ENCODE peak calls at places on chromosome 1, in ten cellular contexts. V, X, B, L, U, N, G, A, R and S are unnamed samples.

GRCh38 chr1:19312782-19313635 is 883 bp downstream of the SLC66A1 start:
- DNase-seq in V (no peak), X (no peak), B (no peak), L (no peak), U (no peak), N (no peak), G (no peak), A (no peak), R (peak), S (no peak)

GRCh38 chr1:7975212-7975865 is 13.8 kb downstream of the PARK7 start:
- DNase-seq in V (peak), X (peak), B (peak), L (peak), U (peak), N (peak), G (peak), A (peak), R (peak), S (peak)

GRCh38 chr1:205188132-205188531 is 23.4 kb downstream of the DSTYK start:
- DNase-seq in V (no peak), X (no peak), B (peak), L (peak), U (no peak), N (no peak), G (no peak), A (no peak), R (no peak), S (no peak)

GRCh38 chr1:215566556-215567490 is at the start of gene KCTD3:
- DNase-seq in V (peak), X (peak), B (peak), L (peak), U (peak), N (peak), G (peak), A (peak), R (peak), S (peak)

GRCh38 chr1:1554550-1554925 is 14.1 kb upstream of the TMEM240 start:
- DNase-seq in V (no peak), X (no peak), B (no peak), L (no peak), U (no peak), N (no peak), G (no peak), A (no peak), R (no peak), S (no peak)

GRCh38 chr1:76547916-76548315 is 319.4 kb upstream of the ST6GALNAC5 start:
- DNase-seq in V (no peak), X (no peak), B (peak), L (no peak), U (no peak), N (no peak), G (no peak), A (no peak), R (no peak), S (no peak)

GRCh38 chr1:1237874-1238701 is 6.1 kb downstream of the B3GALT6 start:
- DNase-seq in V (no peak), X (no peak), B (no peak), L (no peak), U (no peak), N (no peak), G (peak), A (no peak), R (peak), S (no peak)

GRCh38 chr1:214498030-214498429 is 53.4 kb downstream of the PTPN14 start:
- DNase-seq in V (no peak), X (no peak), B (no peak), L (no peak), U (no peak), N (no peak), G (no peak), A (no peak), R (no peak), S (no peak)

GRCh38 chr1:6136516-6137220 is 43.5 kb downstream of the CHD5 start:
- DNase-seq in V (no peak), X (no peak), B (no peak), L (no peak), U (no peak), N (no peak), G (no peak), A (no peak), R (no peak), S (no peak)

GRCh38 chr1:206478746-206479145 is 8.5 kb downstream of the IKBKE start:
- DNase-seq in V (no peak), X (no peak), B (no peak), L (no peak), U (no peak), N (no peak), G (no peak), A (no peak), R (no peak), S (no peak)

GRCh38 chr1:204713541-204713940 is 28.0 kb upstream of the LRRN2 start:
- DNase-seq in V (no peak), X (no peak), B (no peak), L (no peak), U (no peak), N (no peak), G (no peak), A (no peak), R (no peak), S (no peak)

GRCh38 chr1:186307445-186307844 is 67.6 kb downstream of the TPR start:
- DNase-seq in V (no peak), X (no peak), B (no peak), L (no peak), U (no peak), N (no peak), G (no peak), A (no peak), R (no peak), S (no peak)

GRCh38 chr1:3052501-3052900 is 16.5 kb upstream of the PRDM16 start:
- DNase-seq in V (no peak), X (no peak), B (no peak), L (no peak), U (no peak), N (peak), G (no peak), A (no peak), R (no peak), S (no peak)

GRCh38 chr1:218164111-218164929 is 120.8 kb upstream of the RRP15 start:
- DNase-seq in V (peak), X (peak), B (peak), L (peak), U (no peak), N (no peak), G (peak), A (peak), R (peak), S (peak)

GRCh38 chr1:32888677-32889420 is 2.6 kb downstream of the HPCA start:
- DNase-seq in V (no peak), X (no peak), B (no peak), L (no peak), U (no peak), N (no peak), G (no peak), A (no peak), R (no peak), S (no peak)

GRCh38 chr1:151711940-151712339 is 4.7 kb downstream of the CELF3 start:
- DNase-seq in V (no peak), X (no peak), B (no peak), L (no peak), U (no peak), N (no peak), G (no peak), A (no peak), R (no peak), S (no peak)

GRCh38 chr1:207870279-207871031 is 40.5 kb downstream of the CD34 start:
- DNase-seq in V (no peak), X (no peak), B (no peak), L (no peak), U (no peak), N (no peak), G (no peak), A (no peak), R (no peak), S (no peak)

GRCh38 chr1:63931468-63931867 is 157.7 kb downstream of the ROR1 start:
- DNase-seq in V (peak), X (no peak), B (peak), L (peak), U (no peak), N (no peak), G (peak), A (no peak), R (no peak), S (no peak)

GRCh38 chr1:41613646-41614592 is 129.4 kb upstream of the EDN2 start:
- DNase-seq in V (peak), X (peak), B (peak), L (peak), U (no peak), N (no peak), G (peak), A (no peak), R (no peak), S (no peak)

GRCh38 chr1:171901245-171901644 is 59.9 kb downstream of the DNM3 start:
- DNase-seq in V (no peak), X (no peak), B (no peak), L (no peak), U (no peak), N (no peak), G (no peak), A (no peak), R (no peak), S (no peak)

GRCh38 chr1:89608627-89609338 is 24.1 kb upstream of the LRRC8C start:
- DNase-seq in V (no peak), X (no peak), B (no peak), L (no peak), U (no peak), N (no peak), G (peak), A (no peak), R (no peak), S (no peak)

GRCh38 chr1:37661401-37661800 is 26.7 kb upstream of the RSPO1 start:
- DNase-seq in V (no peak), X (no peak), B (no peak), L (no peak), U (no peak), N (no peak), G (peak), A (no peak), R (no peak), S (no peak)

GRCh38 chr1:2257245-2257627 is 29.1 kb downstream of the SKI start:
- DNase-seq in V (no peak), X (no peak), B (no peak), L (peak), U (no peak), N (no peak), G (peak), A (no peak), R (no peak), S (no peak)

GRCh38 chr1:238647877-238648276 is 738.5 kb upstream of the CHRM3 start:
- DNase-seq in V (peak), X (no peak), B (peak), L (peak), U (peak), N (no peak), G (peak), A (no peak), R (no peak), S (no peak)

GRCh38 chr1:13699510-13699909 is 478 bp upstream of the PRDM2 start:
- DNase-seq in V (peak), X (no peak), B (peak), L (peak), U (peak), N (no peak), G (no peak), A (no peak), R (no peak), S (no peak)

GRCh38 chr1:83766182-83766825 is 232.6 kb downstream of the TTLL7 start:
- DNase-seq in V (no peak), X (no peak), B (no peak), L (no peak), U (no peak), N (no peak), G (no peak), A (no peak), R (no peak), S (no peak)

GRCh38 chr1:202007703-202008489 is 2.5 kb upstream of the ELF3 start:
- DNase-seq in V (no peak), X (no peak), B (no peak), L (peak), U (no peak), N (no peak), G (peak), A (peak), R (no peak), S (no peak)

GRCh38 chr1:23539698-23540266 is 8.7 kb upstream of the E2F2 start:
- DNase-seq in V (peak), X (peak), B (peak), L (peak), U (peak), N (peak), G (peak), A (peak), R (peak), S (peak)

GRCh38 chr1:220807726-220808125 is 21.0 kb downstream of the MTARC1 start:
- DNase-seq in V (no peak), X (no peak), B (no peak), L (no peak), U (no peak), N (no peak), G (no peak), A (no peak), R (no peak), S (no peak)

GRCh38 chr1:204885288-204885711 is 14.6 kb downstream of the NFASC start:
- DNase-seq in V (no peak), X (no peak), B (no peak), L (peak), U (no peak), N (no peak), G (peak), A (no peak), R (no peak), S (no peak)

GRCh38 chr1:215583185-215583692 is 16.1 kb downstream of the KCTD3 start:
- DNase-seq in V (no peak), X (no peak), B (peak), L (no peak), U (no peak), N (no peak), G (peak), A (no peak), R (no peak), S (no peak)

GRCh38 chr1:219066631-219067349 is 106.9 kb upstream of the LYPLAL1 start:
- DNase-seq in V (peak), X (no peak), B (peak), L (peak), U (peak), N (no peak), G (peak), A (no peak), R (no peak), S (no peak)

GRCh38 chr1:236997882-236998281 is 6.4 kb downstream of the MT1HL1 start:
- DNase-seq in V (no peak), X (no peak), B (no peak), L (no peak), U (no peak), N (no peak), G (no peak), A (no peak), R (no peak), S (no peak)

GRCh38 chr1:213564215-213564659 is 423.5 kb upstream of the PROX1 start:
- DNase-seq in V (no peak), X (peak), B (no peak), L (no peak), U (no peak), N (no peak), G (peak), A (peak), R (no peak), S (no peak)

GRCh38 chr1:242219298-242219901 is 220.5 kb upstream of the MAP1LC3C start:
- DNase-seq in V (no peak), X (no peak), B (no peak), L (no peak), U (no peak), N (no peak), G (peak), A (no peak), R (no peak), S (no peak)

GRCh38 chr1:46303038-46303871 is at the start of the genes LRRC41 and UQCRH:
- DNase-seq in V (peak), X (peak), B (peak), L (peak), U (peak), N (peak), G (peak), A (peak), R (peak), S (peak)
- TF ChIP-seq CTCF in V (peak), X (no peak), B (no peak), L (peak), U (no peak), N (no peak), G (no peak), A (no peak), R (peak), S (no peak)

DNA sequence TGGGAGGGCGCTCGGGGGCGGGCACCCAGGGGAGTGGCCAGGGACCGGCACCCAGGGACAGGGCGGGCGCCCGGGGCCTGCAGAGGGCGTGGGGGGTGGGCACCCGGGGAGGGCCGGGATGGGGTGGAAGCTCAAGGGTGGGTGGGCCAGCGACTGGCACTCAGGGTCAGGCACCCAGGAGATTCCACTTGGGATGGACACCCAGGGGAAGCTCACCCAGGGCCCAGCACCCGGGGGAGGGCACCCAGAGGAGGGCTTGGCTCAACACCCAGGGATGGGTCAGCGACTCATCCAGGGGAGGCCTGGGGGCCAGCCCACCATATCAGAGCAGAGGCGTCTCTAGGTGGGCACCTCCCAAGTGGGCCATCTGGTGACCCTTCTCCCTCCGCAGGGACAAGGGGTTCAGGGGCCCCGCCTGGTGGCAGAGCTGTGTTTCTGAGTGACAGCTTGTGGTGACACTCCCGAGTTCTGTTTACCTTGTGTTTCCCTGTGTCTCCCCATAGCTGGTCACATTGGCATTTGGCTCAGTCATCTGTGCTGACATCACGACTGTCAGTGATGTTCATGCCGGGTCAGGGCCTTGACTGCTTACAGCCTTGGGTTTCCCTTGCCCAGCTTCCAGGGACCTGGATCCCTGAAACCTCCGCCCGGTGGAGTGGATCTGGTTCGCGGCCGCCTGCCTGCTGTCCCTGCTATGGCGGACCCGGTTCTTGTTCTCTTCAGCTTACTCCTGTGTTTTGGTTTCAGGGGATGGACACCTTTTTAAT is 749 bp downstream of the IBA57 start:
- DNase-seq in V (peak), X (peak), B (peak), L (peak), U (peak), N (peak), G (peak), A (peak), R (peak), S (peak)
- TF ChIP-seq CTCF in V (peak), X (peak), B (peak), L (peak), U (peak), N (no peak), G (no peak), A (no peak), R (peak), S (no peak)

GRCh38 chr1:164779376-164779775 is 220.4 kb downstream of the PBX1 start:
- DNase-seq in V (no peak), X (no peak), B (no peak), L (no peak), U (no peak), N (no peak), G (no peak), A (no peak), R (no peak), S (no peak)
- TF ChIP-seq CTCF in V (no peak), X (no peak), B (peak), L (no peak), U (no peak), N (no peak), G (no peak), A (no peak), R (no peak), S (no peak)

DNA sequence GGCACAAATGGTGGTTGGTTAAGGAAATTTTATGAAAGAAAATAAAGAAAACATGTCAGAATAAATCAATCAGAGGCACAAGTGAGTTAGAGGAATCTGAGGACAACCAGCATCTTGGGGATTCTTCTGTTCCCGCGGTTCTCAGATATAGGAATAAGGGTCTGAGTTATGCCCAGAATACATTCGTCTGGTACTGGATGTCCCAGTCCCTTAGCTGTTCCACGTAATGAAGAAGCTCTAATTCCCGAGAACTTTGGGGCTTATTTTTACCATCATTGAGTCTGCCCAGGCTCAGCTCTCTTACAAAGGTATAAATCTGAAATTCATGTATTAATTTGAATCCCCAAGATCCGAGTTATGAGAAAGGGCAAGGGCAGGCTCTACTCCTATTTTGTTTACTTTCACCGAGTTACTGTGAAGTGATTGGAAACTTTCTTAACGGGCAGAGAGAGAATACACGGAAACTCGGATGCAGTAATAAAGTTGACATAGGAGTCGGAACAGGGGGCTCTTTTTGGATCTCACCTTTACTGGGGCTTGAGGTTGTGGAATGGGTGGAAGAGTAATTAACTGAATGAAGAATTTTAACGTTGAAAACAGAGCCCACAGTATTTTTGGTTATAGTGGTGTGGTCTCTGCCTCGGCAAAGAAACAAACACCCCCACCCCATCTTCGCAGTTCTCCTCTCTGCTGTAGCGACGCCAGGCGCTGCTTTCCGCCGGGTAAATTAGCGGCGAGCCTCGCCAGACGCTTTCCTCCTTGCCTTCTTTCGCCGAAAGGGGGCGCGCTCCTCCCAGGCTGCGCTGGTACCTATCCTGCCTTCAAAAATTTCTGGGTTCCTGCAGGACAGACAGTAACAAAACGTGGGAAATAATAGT is 7.1 kb downstream of the PRRX1 start:
- DNase-seq in V (peak), X (peak), B (peak), L (peak), U (no peak), N (no peak), G (no peak), A (peak), R (no peak), S (peak)
- TF ChIP-seq CTCF in V (peak), X (peak), B (peak), L (peak), U (peak), N (no peak), G (no peak), A (peak), R (peak), S (peak)

GRCh38 chr1:12026586-12026985 is 7.3 kb downstream of the MIIP start:
- DNase-seq in V (no peak), X (no peak), B (no peak), L (no peak), U (no peak), N (no peak), G (no peak), A (peak), R (no peak), S (no peak)

GRCh38 chr1:12016182-12016581 is 3.1 kb upstream of the MIIP start:
- DNase-seq in V (no peak), X (no peak), B (no peak), L (no peak), U (no peak), N (no peak), G (peak), A (no peak), R (no peak), S (no peak)

GRCh38 chr1:12022036-12022435 is 2.7 kb downstream of the MIIP start:
- DNase-seq in V (no peak), X (no peak), B (no peak), L (no peak), U (no peak), N (no peak), G (no peak), A (no peak), R (no peak), S (no peak)

GRCh38 chr1:12019858-12020509 is 686 bp downstream of the MIIP start:
- DNase-seq in V (no peak), X (no peak), B (peak), L (peak), U (no peak), N (no peak), G (peak), A (no peak), R (no peak), S (no peak)

DNA sequence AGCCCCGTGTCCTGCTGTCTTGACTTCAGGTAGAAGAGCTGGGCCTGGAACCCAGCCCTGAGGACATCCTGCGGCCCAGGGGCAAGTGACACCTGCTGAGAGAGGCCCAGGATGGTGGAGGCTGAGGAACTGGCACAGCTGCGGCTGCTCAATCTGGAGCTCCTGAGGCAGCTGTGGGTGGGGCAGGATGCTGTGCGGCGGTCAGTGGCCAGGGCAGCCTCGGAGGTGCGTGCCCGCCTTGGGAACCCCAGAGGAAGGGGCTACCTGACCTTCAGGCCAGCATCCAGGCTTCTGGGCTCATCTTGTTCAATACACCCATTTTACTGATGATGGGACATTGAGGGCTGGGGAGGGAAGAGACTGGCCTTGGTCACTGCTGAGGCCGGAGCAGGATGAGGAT is 2.3 kb downstream of the MIIP start:
- DNase-seq in V (no peak), X (no peak), B (no peak), L (no peak), U (no peak), N (no peak), G (no peak), A (no peak), R (no peak), S (no peak)
- TF ChIP-seq CTCF in V (no peak), X (no peak), B (no peak), L (no peak), U (no peak), N (no peak), G (no peak), A (no peak), R (no peak), S (no peak)

GRCh38 chr1:227219715-227220292 is 98.5 kb downstream of the CDC42BPA start:
- DNase-seq in V (no peak), X (no peak), B (no peak), L (no peak), U (no peak), N (no peak), G (no peak), A (no peak), R (no peak), S (no peak)
- TF ChIP-seq CTCF in V (no peak), X (no peak), B (no peak), L (no peak), U (no peak), N (no peak), G (no peak), A (no peak), R (no peak), S (no peak)